ENCODE peak calls at places on chromosome 3, in six cellular contexts. J, Q, X, W, C and L are unnamed samples.

GRCh38 chr3:72446406-72447058 is 401.7 kb downstream of the SHQ1 start:
- DNase-seq in Q (peak), W (no peak), C (peak), J (peak), X (peak), L (peak)

GRCh38 chr3:104412608-104413580 is 953.8 kb upstream of the ALCAM start:
- DNase-seq in C (no peak), X (no peak), W (no peak), Q (no peak), J (no peak), L (no peak)

GRCh38 chr3:27560484-27561056 is 76.4 kb upstream of the SLC4A7 start:
- DNase-seq in J (no peak), X (no peak), Q (no peak), W (no peak), C (peak), L (no peak)

GRCh38 chr3:142279965-142280590 is 54.7 kb upstream of the GK5 start:
- DNase-seq in C (peak), J (peak), Q (peak), X (peak), W (no peak), L (peak)

GRCh38 chr3:194303749-194304148 is 47.4 kb downstream of the CPN2 start:
- DNase-seq in C (no peak), X (no peak), Q (no peak), W (no peak), J (no peak), L (no peak)

GRCh38 chr3:127304121-127304744 is 16.4 kb upstream of the PRR20G start:
- DNase-seq in X (no peak), J (no peak), W (no peak), C (peak), Q (no peak), L (peak)

GRCh38 chr3:16728762-16729745 is 123.8 kb upstream of the DAZL start:
- DNase-seq in W (no peak), C (no peak), Q (no peak), X (peak), J (no peak), L (no peak)

GRCh38 chr3:195133462-195133861 is 137.5 kb downstream of the XXYLT1 start:
- DNase-seq in Q (no peak), C (no peak), W (no peak), J (no peak), X (no peak), L (no peak)

GRCh38 chr3:17412950-17413530 is 329.4 kb downstream of the TBC1D5 start:
- DNase-seq in C (peak), X (peak), J (no peak), Q (peak), W (no peak), L (peak)

GRCh38 chr3:41508063-41508696 is 308.9 kb downstream of the CTNNB1 start:
- DNase-seq in C (no peak), J (peak), W (no peak), Q (peak), X (peak), L (no peak)

GRCh38 chr3:4140921-4141320 is 162.2 kb upstream of the SETMAR start:
- DNase-seq in J (no peak), Q (no peak), C (no peak), X (no peak), W (no peak), L (no peak)

GRCh38 chr3:72032435-72033118 is 247.6 kb upstream of the PROK2 start:
- DNase-seq in J (peak), C (no peak), Q (peak), X (peak), W (no peak), L (no peak)

GRCh38 chr3:195735036-195735695 is 14.4 kb downstream of the MUC20 start:
- DNase-seq in C (no peak), X (no peak), Q (no peak), W (no peak), J (no peak), L (no peak)

GRCh38 chr3:56881035-56881575 is 79.4 kb upstream of the ARHGEF3 start:
- DNase-seq in J (no peak), Q (no peak), X (peak), W (no peak), C (no peak), L (no peak)